ENCODE peak calls at places on chromosomes 12 and 14, in six cellular contexts. A is tibial nerve, V is brain microvascular endothelial cell, W is fibroblast of pulmonary artery, D is AG09309, U is neural crest cell. H is an unnamed sample.

GRCh38 chr14:103123128-103123633 is at the start of gene TNFAIP2:
- DNase-seq in W (no peak), U (no peak), V (no peak), A (no peak), D (no peak), H (no peak)

GRCh38 chr12:42240131-42240750 is 2.2 kb upstream of the YAF2 start:
- DNase-seq in W (no peak), U (no peak), V (no peak), D (no peak), A (no peak), H (no peak)

GRCh38 chr12:116687888-116688287 is 50.0 kb downstream of the SPRING1 start:
- DNase-seq in D (no peak), V (no peak), U (peak), W (peak), A (no peak), H (no peak)

GRCh38 chr14:35835208-35835982 is 9.3 kb downstream of the BRMS1L start:
- DNase-seq in U (no peak), A (no peak), W (no peak), V (no peak), D (no peak), H (no peak)

GRCh38 chr14:52447236-52447635 is 105.1 kb downstream of the TXNDC16 start:
- DNase-seq in U (no peak), W (no peak), A (no peak), D (no peak), V (no peak), H (no peak)

GRCh38 chr14:71654810-71655209 is 277.4 kb upstream of the RGS6 start:
- DNase-seq in V (no peak), A (no peak), U (no peak), D (no peak), W (no peak), H (no peak)

GRCh38 chr12:42728287-42728686 is 138.7 kb upstream of the PRICKLE1 start:
- DNase-seq in W (no peak), U (no peak), D (no peak), A (no peak), V (no peak), H (no peak)

GRCh38 chr12:91774471-91774921 is 371.1 kb downstream of the BTG1 start:
- DNase-seq in V (peak), W (peak), A (no peak), U (no peak), D (no peak), H (no peak)

GRCh38 chr12:123890536-123890902 is 82.1 kb downstream of the CCDC92 start:
- DNase-seq in U (no peak), W (no peak), V (no peak), D (no peak), A (no peak), H (no peak)

GRCh38 chr12:100267603-100268281 is 765 bp downstream of the SCYL2 start:
- DNase-seq in U (no peak), W (peak), A (peak), D (no peak), V (no peak), H (no peak)

GRCh38 chr14:57519051-57519450 is 25.4 kb upstream of the CCDC198 start:
- DNase-seq in V (no peak), A (no peak), D (no peak), U (no peak), W (no peak), H (no peak)

GRCh38 chr12:130486891-130487416 is 149.3 kb downstream of the PIWIL1 start:
- DNase-seq in W (no peak), D (no peak), V (no peak), A (no peak), U (no peak), H (no peak)

GRCh38 chr12:9943244-9943643 is 11.1 kb upstream of the CLEC2A start:
- DNase-seq in A (no peak), V (no peak), U (no peak), W (no peak), D (no peak), H (no peak)

GRCh38 chr14:50575769-50576168 is 15.8 kb downstream of the ATL1 start:
- DNase-seq in D (no peak), V (no peak), U (no peak), W (no peak), A (no peak), H (no peak)

GRCh38 chr14:72782817-72783216 is 111.1 kb downstream of the DPF3 start:
- DNase-seq in D (no peak), V (no peak), A (no peak), W (no peak), U (no peak), H (peak)

GRCh38 chr12:67918441-67918840 is 70.8 kb upstream of the IFNG-AS1 start:
- DNase-seq in V (no peak), U (no peak), W (no peak), D (no peak), A (no peak), H (no peak)

GRCh38 chr12:89770391-89770790 is 61.8 kb upstream of the ATP2B1 start:
- DNase-seq in W (no peak), D (no peak), A (no peak), V (no peak), U (no peak), H (no peak)

GRCh38 chr12:49825360-49825970 is 2.7 kb downstream of the NCKAP5L start:
- DNase-seq in V (peak), U (no peak), W (peak), A (no peak), D (no peak), H (no peak)

GRCh38 chr14:61145258-61145902 is 135.8 kb downstream of the TMEM30B start:
- DNase-seq in V (peak), U (no peak), D (peak), A (peak), W (peak), H (no peak)

GRCh38 chr12:111319600-111320232 is 49.2 kb downstream of the PHETA1 start:
- DNase-seq in V (no peak), W (no peak), U (no peak), D (no peak), A (no peak), H (no peak)

GRCh38 chr14:102565959-102566358 is 26.5 kb upstream of the RCOR1 start:
- DNase-seq in W (no peak), U (no peak), A (no peak), D (no peak), V (no peak), H (no peak)

GRCh38 chr14:64507376-64508156 is 3.0 kb downstream of the ZBTB1 start:
- DNase-seq in V (no peak), U (no peak), D (no peak), A (no peak), W (no peak), H (no peak)
- TF ChIP-seq CTCF in V (no peak), U (no peak), D (no peak), A (no peak), W (no peak), H (no peak)

DNA sequence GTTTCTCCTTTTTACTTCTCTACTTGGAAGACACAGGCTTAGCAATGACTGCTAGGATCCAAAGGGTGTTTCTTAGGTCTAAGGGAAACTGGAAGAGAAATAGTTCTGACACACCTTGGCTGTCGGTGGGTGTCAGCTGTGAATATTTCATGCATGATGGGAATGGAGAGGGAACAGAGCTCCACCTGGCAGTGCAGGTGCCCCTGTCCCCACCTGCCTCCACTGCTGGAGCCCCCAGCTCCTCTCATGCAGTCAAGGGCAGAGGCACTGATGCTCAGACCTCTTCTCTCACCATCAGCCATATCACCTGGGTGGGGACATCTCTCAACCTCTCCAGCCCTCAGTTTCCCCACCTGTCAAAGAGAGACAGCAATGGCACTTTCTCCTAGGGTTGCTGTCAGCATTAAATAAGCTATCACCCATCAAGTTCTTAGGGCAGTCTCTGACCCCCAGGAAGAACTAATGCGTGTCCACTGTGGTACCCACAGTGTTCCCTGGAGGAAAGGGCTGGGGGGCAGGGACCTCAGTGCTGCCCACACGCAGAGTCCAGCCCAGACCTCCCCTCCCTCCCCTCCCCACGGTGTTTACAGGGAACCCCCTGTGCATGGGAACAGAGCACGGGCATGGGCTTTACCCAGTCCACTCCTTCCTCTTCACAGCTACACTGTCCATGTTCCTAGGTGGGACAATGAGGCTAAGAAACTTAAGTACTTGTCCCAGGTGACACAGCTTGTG is 69.1 kb downstream of the C14orf132 start:
- DNase-seq in A (no peak), V (no peak), U (no peak), W (no peak), D (no peak), H (no peak)
- TF ChIP-seq CTCF in A (no peak), V (no peak), U (no peak), W (no peak), D (no peak), H (no peak)

GRCh38 chr14:75978249-75978731 is 3.5 kb downstream of the TGFB3 start:
- DNase-seq in A (no peak), D (no peak), U (no peak), W (no peak), V (no peak), H (no peak)
- TF ChIP-seq CTCF in A (no peak), D (no peak), U (no peak), W (no peak), V (no peak), H (no peak)

GRCh38 chr12:5407457-5407856 is 24.5 kb upstream of the NTF3 start:
- DNase-seq in A (no peak), V (no peak), W (no peak), U (no peak), D (no peak), H (no peak)
- TF ChIP-seq CTCF in A (no peak), V (no peak), W (no peak), U (no peak), D (no peak), H (no peak)